ENCODE peak calls at places on chromosomes 3 and 15, in nine cellular contexts. D, R, C, Q, U, H, M, F and B are unnamed samples.

GRCh38 chr15:68299436-68299835 is 21.9 kb downstream of the FEM1B start:
- DNase-seq in D (no peak), M (no peak), C (no peak), R (no peak), H (no peak), Q (no peak), U (no peak), F (peak; percentile 23), B (no peak)

GRCh38 chr15:94445529-94446160 is 214.3 kb downstream of the MCTP2 start:
- DNase-seq in R (no peak), U (no peak), Q (no peak), F (no peak), M (no peak), C (no peak), D (no peak), H (no peak), B (no peak)

GRCh38 chr15:68369931-68370767 is 61.8 kb downstream of the ITGA11 start:
- DNase-seq in C (no peak), M (no peak), H (no peak), F (no peak), R (no peak), Q (no peak), U (no peak), D (no peak), B (no peak)

GRCh38 chr3:24867783-24868182 is 373.1 kb upstream of the THRB start:
- DNase-seq in U (no peak), Q (no peak), H (no peak), R (no peak), M (no peak), F (no peak), D (no peak), C (no peak), B (no peak)

GRCh38 chr3:16060358-16060852 is 114.1 kb upstream of the GALNT15 start:
- DNase-seq in D (no peak), R (peak; percentile 58), Q (peak; percentile 100), F (peak; percentile 72), H (no peak), U (no peak), M (no peak), C (no peak), B (peak; percentile 30)

GRCh38 chr15:55632434-55632833 is 44.3 kb upstream of the PYGO1 start:
- DNase-seq in H (no peak), M (no peak), Q (no peak), F (no peak), C (no peak), U (no peak), R (no peak), D (no peak), B (no peak)

GRCh38 chr3:127067116-127067910 is 84.4 kb downstream of the PLXNA1 start:
- DNase-seq in U (no peak), R (no peak), C (peak; percentile 40), H (no peak), M (no peak), F (no peak), D (no peak), Q (no peak), B (no peak)

GRCh38 chr3:194894538-194894937 is 208.9 kb downstream of the FAM43A start:
- DNase-seq in M (no peak), H (no peak), D (no peak), R (no peak), C (no peak), Q (no peak), F (no peak), U (no peak), B (no peak)

GRCh38 chr3:149449799-149450198 is 24.7 kb upstream of the TM4SF4 start:
- DNase-seq in H (no peak), C (no peak), R (no peak), U (no peak), Q (no peak), F (no peak), M (peak; percentile 14), D (no peak), B (no peak)

GRCh38 chr3:141485578-141486415 is 1.0 kb upstream of the RASA2 start:
- DNase-seq in Q (peak; percentile 40), H (no peak), C (no peak), F (no peak), U (peak; percentile 13), M (peak; percentile 19), R (no peak), D (peak; percentile 29), B (no peak)

DNA sequence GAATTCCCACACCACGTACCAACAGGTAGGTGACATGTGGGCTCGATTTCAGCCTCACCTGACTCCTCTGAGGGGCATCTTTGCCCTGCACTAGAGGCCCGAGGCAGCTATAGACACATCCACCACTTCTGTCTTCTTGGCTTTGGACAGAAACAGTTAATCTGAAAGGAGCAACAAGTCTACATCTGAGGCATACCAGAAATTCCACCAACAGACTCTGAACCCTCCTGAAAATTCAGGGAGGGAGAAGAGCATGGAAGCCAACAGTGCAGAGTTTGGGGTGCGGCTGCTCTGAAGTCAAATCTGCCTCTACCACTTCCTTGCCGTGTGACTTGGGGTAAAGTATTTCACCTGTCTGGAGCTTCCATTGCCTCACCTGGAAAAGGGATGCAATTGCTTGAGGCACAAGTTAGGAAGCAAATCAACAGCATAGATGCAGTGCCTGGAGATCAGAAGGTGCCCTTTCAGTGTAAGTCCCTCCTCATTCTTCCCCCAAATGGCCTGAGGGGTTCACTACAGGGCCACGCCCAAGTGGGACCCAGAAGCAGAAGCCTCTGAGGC is 119.8 kb downstream of the SHQ1 start:
- DNase-seq in C (no peak), U (no peak), Q (no peak), D (no peak), M (no peak), R (no peak), H (no peak), F (no peak), B (no peak)
- H3K27ac ChIP-seq in C (no peak overlapping the region), U (no peak overlapping the region), Q (no peak overlapping the region), D (no peak overlapping the region), M (no peak overlapping the region), R (no peak overlapping the region), H (no peak overlapping the region), F (no peak overlapping the region), B (no peak overlapping the region)

DNA sequence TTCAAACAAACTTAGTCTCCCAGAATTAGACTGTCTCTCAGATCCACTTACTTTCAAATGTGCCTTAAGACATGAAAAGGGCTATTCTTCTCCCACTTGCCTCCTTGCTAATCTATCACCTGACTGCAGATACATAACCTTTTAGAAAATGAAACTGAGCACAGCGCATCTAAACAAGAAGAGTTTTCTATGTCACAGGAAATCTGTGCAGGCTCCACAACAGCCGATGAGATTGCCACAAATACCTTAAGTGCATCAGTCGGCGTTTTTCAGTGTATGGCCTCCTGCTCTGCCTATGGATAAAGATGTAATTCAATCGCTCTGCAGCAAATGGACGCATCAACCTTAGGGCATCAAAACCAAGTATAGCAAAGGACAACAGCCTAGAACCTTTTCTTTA is 544.2 kb downstream of the FOXP1 start:
- DNase-seq in Q (no peak), D (no peak), F (no peak), R (no peak), U (peak; percentile 51), H (no peak), M (no peak), C (no peak), B (no peak)
- H3K27ac ChIP-seq in Q (no peak overlapping the region), D (no peak overlapping the region), F (no peak overlapping the region), R (no peak overlapping the region), U (peak overlapping the region; percentile 4), H (no peak overlapping the region), M (no peak overlapping the region), C (no peak overlapping the region), B (no peak overlapping the region)

DNA sequence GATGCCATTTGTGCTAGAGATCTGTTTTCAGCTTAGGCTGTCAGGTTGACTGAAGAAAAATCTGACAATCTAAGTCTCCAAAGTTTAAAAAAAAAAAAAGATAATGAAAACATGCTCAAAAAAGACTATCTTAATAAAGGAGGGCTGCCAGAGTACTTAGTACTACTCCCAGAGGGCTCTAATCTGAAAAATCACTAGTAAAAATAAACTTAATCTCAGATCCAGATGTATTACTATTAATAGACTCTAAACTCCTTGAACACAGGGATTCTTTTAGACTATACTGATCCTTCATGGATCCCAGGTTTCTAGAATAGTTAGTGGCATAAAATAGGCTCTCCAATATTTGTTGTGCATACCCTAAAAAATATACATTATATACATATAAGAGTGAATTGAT is 34.0 kb downstream of the TOPBP1 start:
- DNase-seq in R (no peak), D (no peak), H (no peak), M (no peak), C (no peak), Q (no peak), F (no peak), U (no peak), B (no peak)
- H3K27ac ChIP-seq in R (no peak overlapping the region), D (no peak overlapping the region), H (no peak overlapping the region), M (no peak overlapping the region), C (no peak overlapping the region), Q (no peak overlapping the region), F (no peak overlapping the region), U (no peak overlapping the region), B (no peak overlapping the region)

GRCh38 chr3:45038096-45038455 is 12.0 kb downstream of the CLEC3B start:
- DNase-seq in F (no peak), H (no peak), Q (no peak), D (no peak), R (no peak), C (no peak), M (no peak), U (no peak), B (no peak)

GRCh38 chr3:45041666-45042065 is 15.6 kb downstream of the CLEC3B start:
- DNase-seq in M (no peak), F (no peak), R (no peak), H (no peak), D (no peak), U (no peak), C (no peak), Q (no peak), B (no peak)

GRCh38 chr3:45042162-45042561 is 16.1 kb downstream of the CLEC3B start:
- DNase-seq in U (no peak), H (no peak), D (no peak), R (no peak), F (no peak), M (no peak), C (no peak), Q (no peak), B (no peak)

GRCh38 chr3:45048244-45048643 is 22.1 kb downstream of the CLEC3B start:
- DNase-seq in F (no peak), Q (no peak), U (no peak), D (no peak), H (no peak), R (no peak), C (no peak), M (no peak), B (no peak)

GRCh38 chr3:45043715-45044299 is 17.7 kb downstream of the CLEC3B start:
- DNase-seq in U (no peak), D (no peak), M (peak; percentile 25), F (no peak), Q (peak; percentile 93), R (no peak), H (no peak), C (no peak), B (no peak)
- H3K27ac ChIP-seq in U (no peak overlapping the region), D (no peak overlapping the region), M (peak overlapping the region; percentile 9), F (no peak overlapping the region), Q (peak overlapping the region; percentile 64), R (no peak overlapping the region), H (peak overlapping the region; percentile 95), C (peak overlapping the region; percentile 41), B (peak overlapping the region; percentile 47)

DNA sequence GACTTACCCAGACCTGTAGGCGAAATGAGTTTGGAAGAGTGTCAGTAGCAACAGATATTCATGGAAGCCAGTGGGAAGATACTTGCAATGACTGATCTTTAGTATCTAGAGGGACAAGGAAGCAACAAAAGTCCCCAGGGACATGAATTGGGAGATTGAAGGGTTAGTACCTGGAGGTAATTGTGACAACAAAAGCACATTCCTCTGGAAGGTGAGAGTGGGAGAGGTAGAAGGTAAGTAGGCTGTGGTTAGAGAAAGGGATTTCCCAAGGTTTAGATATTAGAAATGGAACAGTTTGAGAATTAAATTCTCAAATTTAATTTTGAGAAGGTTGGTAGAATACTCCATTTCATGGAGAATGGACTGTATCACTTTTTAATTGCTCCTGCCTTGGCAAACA is 191.4 kb downstream of the AKAP13 start:
- DNase-seq in M (no peak), Q (no peak), F (no peak), C (no peak), U (no peak), H (no peak), D (no peak), R (no peak), B (no peak)
- H3K27ac ChIP-seq in M (no peak overlapping the region), Q (no peak overlapping the region), F (no peak overlapping the region), C (no peak overlapping the region), U (no peak overlapping the region), H (no peak overlapping the region), D (no peak overlapping the region), R (no peak overlapping the region), B (no peak overlapping the region)